ENCODE peak calls at places on chromosomes 4 and X, in ten cellular contexts. C is neural crest cell, L is GM13976, E is lower leg skin, Q is SK-N-SH, I is tibial artery, K is nephron progenitor cell, J is upper lobe of left lung, A is endothelial cell, H is spleen. F is an unnamed sample.

GRCh38 chr4:107548211-107548905 is 171.7 kb downstream of the PAPSS1 start:
- DNase-seq in H (no peak), A (peak; percentile 11), L (no peak), K (peak; percentile 2), C (no peak), I (no peak), J (no peak), Q (no peak), E (no peak), F (no peak)

GRCh38 chr4:8585721-8586161 is 5.5 kb downstream of the GPR78 start:
- DNase-seq in Q (no peak), C (no peak), J (no peak), E (no peak), A (no peak), H (peak; percentile 49), L (no peak), K (no peak), I (peak; percentile 48), F (no peak)

GRCh38 chr4:102399021-102399420 is 53.7 kb upstream of the SLC39A8 start:
- DNase-seq in E (no peak), J (no peak), Q (no peak), H (no peak), L (no peak), I (no peak), K (no peak), C (no peak), A (no peak), F (no peak)

GRCh38 chrX:136446208-136446607 is 41.5 kb upstream of the BRS3 start:
- DNase-seq in H (no peak), L (no peak), K (no peak), A (no peak), J (no peak), E (no peak), Q (no peak), C (no peak), I (no peak), F (no peak)

GRCh38 chrX:48083706-48084105 is 12.3 kb upstream of the ZNF630 start:
- DNase-seq in Q (no peak), C (no peak), E (no peak), K (no peak), H (no peak), I (no peak), L (no peak), J (no peak), A (no peak), F (no peak)

GRCh38 chr4:26489101-26489669 is 1.1 kb downstream of the CCKAR start:
- DNase-seq in L (no peak), C (no peak), A (no peak), I (no peak), E (no peak), H (no peak), K (no peak), J (no peak), Q (no peak), F (no peak)

GRCh38 chrX:68931345-68931744 is 102.5 kb downstream of the EFNB1 start:
- DNase-seq in A (no peak), Q (no peak), E (peak; percentile 18), H (peak; percentile 47), K (no peak), C (no peak), J (no peak), L (no peak), I (peak; percentile 66), F (no peak)

GRCh38 chrX:97039363-97040029 is 155.8 kb downstream of the RPA4 start:
- DNase-seq in H (no peak), E (peak; percentile 12), Q (no peak), J (no peak), C (no peak), K (no peak), A (no peak), L (no peak), I (no peak), F (peak; percentile 4)

GRCh38 chrX:136307471-136307870 is 6.7 kb downstream of the ADGRG4 start:
- DNase-seq in J (no peak), H (no peak), K (no peak), L (no peak), A (no peak), I (no peak), Q (no peak), E (no peak), C (no peak), F (no peak)

GRCh38 chr4:60683953-60684352 is 516.2 kb upstream of the ADGRL3 start:
- DNase-seq in L (no peak), A (no peak), C (no peak), I (no peak), H (no peak), E (no peak), Q (no peak), K (no peak), J (no peak), F (no peak)

GRCh38 chrX:23692166-23692565 is 24.9 kb downstream of the PRDX4 start:
- DNase-seq in L (no peak), H (no peak), E (no peak), J (no peak), I (no peak), Q (no peak), C (no peak), K (no peak), A (no peak), F (no peak)

GRCh38 chrX:23699636-23700194 is 32.4 kb downstream of the PRDX4 start:
- DNase-seq in H (no peak), I (no peak), C (no peak), L (peak; percentile 46), Q (no peak), A (peak; percentile 3), J (no peak), E (peak; percentile 15), K (no peak), F (peak; percentile 14)

DNA sequence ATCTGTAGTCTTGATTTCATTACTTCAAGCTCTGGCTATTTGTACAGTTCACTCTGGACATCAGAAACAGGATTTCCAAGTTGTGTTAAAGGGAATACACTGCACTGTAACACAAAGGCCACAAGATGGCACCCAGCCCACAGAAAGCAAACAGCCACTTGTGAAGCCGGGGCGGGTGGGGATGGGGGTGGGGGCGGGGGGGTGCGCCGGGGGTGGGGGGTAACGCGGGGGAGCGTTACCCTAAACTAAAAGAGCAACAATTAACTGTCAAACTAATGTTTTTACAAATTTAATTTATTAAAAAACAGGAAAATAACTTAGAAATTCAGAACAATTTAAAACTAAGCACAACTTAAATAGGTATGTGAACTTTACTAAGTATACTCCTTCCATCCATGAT is 27.3 kb downstream of the PRDX4 start:
- DNase-seq in L (peak; percentile 68), K (peak; percentile 44), J (no peak), H (no peak), C (peak; percentile 39), A (peak; percentile 10), Q (peak; percentile 67), E (peak; percentile 19), I (no peak), F (peak; percentile 18)
- TF ChIP-seq CTCF in L (peak; percentile 66), K (peak; percentile 50), J (peak; percentile 38), H (peak; percentile 37), C (peak; percentile 77), A (no peak), Q (peak; percentile 61), E (no peak), I (peak; percentile 39), F (peak; percentile 36)

DNA sequence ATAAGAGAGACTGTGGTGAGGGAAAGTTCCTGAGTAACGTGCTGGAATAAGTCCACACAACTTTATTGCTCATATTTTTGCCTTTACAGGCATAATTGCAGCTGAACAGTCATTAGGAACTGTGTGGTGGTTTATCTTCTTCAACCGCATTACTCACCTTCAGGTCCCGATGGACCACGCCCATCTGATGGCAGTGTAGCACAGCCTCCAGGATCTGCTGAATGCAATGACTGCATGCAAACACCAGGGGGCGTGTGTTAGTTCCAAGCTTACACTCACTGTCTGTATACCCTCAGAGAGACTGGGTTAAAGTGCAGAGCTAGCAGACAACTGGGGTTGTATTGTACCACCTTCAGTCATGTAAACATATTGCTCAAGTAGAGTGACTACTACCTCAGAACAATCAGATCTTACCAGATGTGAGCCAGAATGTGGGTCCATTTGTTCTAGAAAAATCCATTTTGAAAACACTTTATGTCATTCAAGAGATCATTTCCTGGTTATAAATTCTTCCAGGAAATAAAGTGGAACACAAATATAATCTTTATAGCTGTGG is 214.0 kb downstream of the CAMK2D start:
- DNase-seq in J (no peak), E (peak; percentile 90), H (peak; percentile 94), L (peak; percentile 69), A (peak; percentile 83), I (peak; percentile 91), C (peak; percentile 85), Q (peak; percentile 67), K (peak; percentile 82), F (peak; percentile 88)
- TF ChIP-seq CTCF in J (peak; percentile 93), E (peak; percentile 98), H (peak; percentile 98), L (peak; percentile 91), A (peak; percentile 94), I (peak; percentile 94), C (peak; percentile 97), Q (peak; percentile 97), K (peak; percentile 96), F (peak; percentile 91)

DNA sequence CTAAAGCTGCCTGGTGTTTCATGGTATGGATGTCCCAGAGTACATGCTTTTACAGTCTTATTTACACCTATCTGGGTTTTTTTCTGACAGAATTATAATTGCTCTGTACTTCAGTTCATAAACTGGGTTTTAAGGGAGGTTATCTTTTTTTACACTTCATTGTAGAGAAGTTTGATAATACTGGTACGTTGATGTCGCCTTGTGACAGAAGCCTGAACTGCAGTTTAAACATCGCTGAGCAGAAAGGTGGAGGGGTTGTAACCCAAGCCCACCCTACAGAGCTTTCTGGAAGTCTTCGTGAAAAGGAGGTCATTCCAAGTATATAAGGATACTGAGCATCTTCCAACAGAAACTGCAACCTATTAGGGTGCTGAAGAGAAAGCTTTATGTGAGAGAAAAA is 46.4 kb downstream of the BEX1 start:
- DNase-seq in K (no peak), Q (no peak), E (no peak), A (no peak), L (no peak), I (no peak), H (no peak), J (no peak), C (no peak), F (no peak)
- TF ChIP-seq CTCF in K (no peak), Q (no peak), E (no peak), A (no peak), L (no peak), I (no peak), H (no peak), J (no peak), C (no peak), F (no peak)

GRCh38 chr4:175440776-175441175 is 371.3 kb downstream of the GPM6A start:
- DNase-seq in C (no peak), L (no peak), I (no peak), J (no peak), K (no peak), E (no peak), H (no peak), A (no peak), Q (no peak), F (no peak)

GRCh38 chr4:175444512-175444911 is 367.6 kb downstream of the GPM6A start:
- DNase-seq in Q (no peak), J (no peak), C (no peak), I (no peak), A (no peak), E (no peak), H (no peak), L (no peak), K (no peak), F (no peak)

GRCh38 chr4:175441256-175441655 is 370.8 kb downstream of the GPM6A start:
- DNase-seq in A (no peak), H (no peak), C (no peak), E (no peak), K (no peak), Q (no peak), L (no peak), J (no peak), I (no peak), F (no peak)

GRCh38 chr4:175447006-175447405 is 365.1 kb downstream of the GPM6A start:
- DNase-seq in Q (no peak), J (no peak), L (no peak), I (no peak), A (no peak), E (no peak), K (no peak), H (no peak), C (no peak), F (no peak)

GRCh38 chr4:175443547-175443946 is 368.5 kb downstream of the GPM6A start:
- DNase-seq in L (no peak), J (no peak), K (no peak), Q (no peak), A (no peak), I (no peak), H (no peak), C (no peak), E (no peak), F (no peak)
- TF ChIP-seq CTCF in L (no peak), J (no peak), K (no peak), Q (peak; percentile 37), A (no peak), I (no peak), H (no peak), C (no peak), E (no peak), F (no peak)

F was measured in tibial nerve.